ENCODE peak calls at places on chromosomes 11 and 22, in eight cellular contexts. I, K, V, Z, D, T, X and N are unnamed samples. For H3K36me3, the result is how much of the 10 kb centered on the place peaks cover.

GRCh38 chr22:22576244-22576988 is 17.4 kb upstream of the PRAME start:
- DNase-seq in I (peak), K (peak), V (peak), Z (peak), D (peak), T (peak), X (no peak), N (no peak)

GRCh38 chr11:126766425-126766824 is 234.1 kb downstream of the KIRREL3 start:
- DNase-seq in I (no peak), K (no peak), V (peak), Z (no peak), D (no peak), T (no peak), X (no peak), N (no peak)

GRCh38 chr22:49481651-49482399 is 345.8 kb downstream of the BRD1 start:
- DNase-seq in I (no peak), K (peak), V (no peak), Z (no peak), D (no peak), T (no peak), X (no peak), N (no peak)

GRCh38 chr22:35642305-35642741 is 5.9 kb upstream of the APOL6 start:
- DNase-seq in I (no peak), K (no peak), V (peak), Z (peak), D (no peak), T (no peak), X (no peak), N (no peak)

GRCh38 chr11:2413735-2414579 is 13.4 kb downstream of the TSSC4 start:
- DNase-seq in I (no peak), K (no peak), V (no peak), Z (no peak), D (no peak), T (no peak), X (no peak), N (no peak)

GRCh38 chr22:41445171-41446056 is 1.2 kb downstream of the TOB2 start:
- DNase-seq in I (peak), K (peak), V (peak), Z (peak), D (no peak), T (no peak), X (no peak), N (no peak)

GRCh38 chr22:43088979-43089717 is at the start of gene TTLL1:
- DNase-seq in I (peak), K (peak), V (peak), Z (peak), D (peak), T (peak), X (no peak), N (peak)

GRCh38 chr11:111735262-111736116 is 30.7 kb downstream of the PPP2R1B start:
- DNase-seq in I (peak), K (no peak), V (peak), Z (peak), D (peak), T (peak), X (peak), N (peak)

GRCh38 chr11:17186932-17187692 is 20.7 kb downstream of the PIK3C2A start:
- DNase-seq in I (no peak), K (no peak), V (no peak), Z (no peak), D (no peak), T (no peak), X (no peak), N (no peak)

GRCh38 chr22:50072714-50073538 is 12.3 kb downstream of the MLC1 start:
- DNase-seq in I (no peak), K (no peak), V (no peak), Z (no peak), D (no peak), T (no peak), X (no peak), N (no peak)

GRCh38 chr22:50577987-50578775 is at the start of gene CPT1B:
- DNase-seq in I (no peak), K (no peak), V (no peak), Z (no peak), D (no peak), T (peak), X (no peak), N (no peak)

GRCh38 chr11:120807414-120808150 is 216.3 kb upstream of the TBCEL start:
- DNase-seq in I (no peak), K (no peak), V (no peak), Z (no peak), D (peak), T (no peak), X (no peak), N (no peak)

GRCh38 chr22:47149976-47150375 is 387.5 kb downstream of the TBC1D22A start:
- DNase-seq in I (no peak), K (no peak), V (no peak), Z (no peak), D (no peak), T (no peak), X (no peak), N (no peak)

GRCh38 chr11:69468236-69468635 is 13.2 kb upstream of the LINC01488 start:
- DNase-seq in I (no peak), K (no peak), V (no peak), Z (peak), D (no peak), T (no peak), X (no peak), N (no peak)

GRCh38 chr22:39256979-39257378 is 12.2 kb upstream of the PDGFB start:
- DNase-seq in I (no peak), K (no peak), V (no peak), Z (no peak), D (no peak), T (no peak), X (no peak), N (no peak)

GRCh38 chr11:15801126-15801525 is 555.2 kb downstream of the SOX6 start:
- DNase-seq in I (no peak), K (no peak), V (no peak), Z (no peak), D (no peak), T (no peak), X (no peak), N (no peak)

GRCh38 chr11:44270403-44271192 is 39.3 kb downstream of the ALX4 start:
- DNase-seq in I (no peak), K (no peak), V (no peak), Z (no peak), D (no peak), T (no peak), X (no peak), N (no peak)

GRCh38 chr11:79007811-79008294 is 433.0 kb downstream of the TENM4 start:
- DNase-seq in I (no peak), K (no peak), V (no peak), Z (no peak), D (no peak), T (no peak), X (no peak), N (no peak)

GRCh38 chr22:46737976-46738641 is at the start of gene CERK:
- DNase-seq in I (peak), K (peak), V (peak), Z (peak), D (no peak), T (peak), X (no peak), N (no peak)

GRCh38 chr11:71171576-71171975 is 80.8 kb downstream of the SHANK2 start:
- DNase-seq in I (no peak), K (no peak), V (no peak), Z (no peak), D (no peak), T (no peak), X (no peak), N (no peak)

GRCh38 chr11:61917357-61918109 is at the start of gene RAB3IL1:
- DNase-seq in I (peak), K (peak), V (peak), Z (peak), D (no peak), T (peak), X (no peak), N (no peak)

GRCh38 chr11:77407613-77408012 is 66.3 kb downstream of the PAK1 start:
- DNase-seq in I (peak), K (no peak), V (peak), Z (no peak), D (peak), T (peak), X (no peak), N (peak)

GRCh38 chr22:48868554-48868953 is 959.1 kb downstream of the BRD1 start:
- DNase-seq in I (no peak), K (no peak), V (no peak), Z (no peak), D (no peak), T (no peak), X (no peak), N (no peak)

GRCh38 chr11:33615751-33616150 is 84.9 kb downstream of the C11orf91 start:
- DNase-seq in I (no peak), K (no peak), V (no peak), Z (no peak), D (no peak), T (no peak), X (no peak), N (no peak)

DNA sequence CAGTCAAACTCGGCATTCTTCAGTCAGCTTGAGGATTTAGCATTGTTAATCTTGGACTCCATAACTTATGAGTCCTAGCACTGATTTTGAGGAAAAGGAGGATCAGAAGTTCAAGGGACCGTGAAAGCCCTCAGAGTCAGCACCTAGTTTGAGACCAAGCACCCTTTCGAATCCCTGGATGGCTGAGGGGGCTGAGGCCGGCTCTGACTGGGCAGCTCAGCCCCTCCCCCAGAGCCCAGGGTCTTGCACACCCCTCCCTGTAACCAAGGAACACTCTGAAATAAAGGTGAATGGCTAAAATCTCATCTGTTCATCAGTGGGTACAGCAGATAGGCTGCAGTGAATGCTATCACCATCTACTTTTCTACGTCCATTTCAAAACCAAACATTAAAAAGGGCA is 27.3 kb downstream of the SLC25A18 start:
- DNase-seq in I (no peak), K (no peak), V (no peak), Z (no peak), D (no peak), T (no peak), X (no peak), N (no peak)
- H3K36me3 ChIP-seq in I (half or more), K (under half), V (under half), Z (under half), D (half or more), T (under half), X (under half), N (under half)

GRCh38 chr11:64743591-64744543 is at the start of gene RASGRP2:
- DNase-seq in I (peak), K (peak), V (peak), Z (peak), D (no peak), T (peak), X (no peak), N (no peak)
- TF ChIP-seq CTCF in I (peak), K (peak), V (peak), Z (peak), D (peak), T (peak), X (peak), N (peak)

GRCh38 chr11:59666969-59667368 is 1.9 kb downstream of the PATL1 start:
- DNase-seq in I (no peak), K (no peak), V (no peak), Z (no peak), D (no peak), T (no peak), X (no peak), N (no peak)
- H3K4me3 ChIP-seq in I (no peak), K (no peak), V (no peak), Z (no peak), D (no peak), T (peak), X (peak), N (peak)

GRCh38 chr22:26314171-26314570 is 114.9 kb upstream of the ASPHD2 start:
- DNase-seq in I (no peak), K (no peak), V (no peak), Z (no peak), D (no peak), T (no peak), X (no peak), N (no peak)
- H3K36me3 ChIP-seq in I (under half), K (under half), V (under half), Z (under half), D (under half), T (under half), X (under half), N (under half)

GRCh38 chr22:21022955-21023614 is 8.1 kb downstream of the P2RX6 start:
- DNase-seq in I (no peak), K (no peak), V (no peak), Z (no peak), D (no peak), T (no peak), X (no peak), N (no peak)
- TF ChIP-seq CTCF in I (no peak), K (no peak), V (no peak), Z (no peak), D (peak), T (no peak), X (peak), N (no peak)

GRCh38 chr11:72478596-72479143 is 44.3 kb upstream of the CLPB start:
- DNase-seq in I (no peak), K (no peak), V (no peak), Z (no peak), D (no peak), T (no peak), X (no peak), N (no peak)
- H3K4me3 ChIP-seq in I (no peak), K (no peak), V (no peak), Z (no peak), D (no peak), T (no peak), X (no peak), N (no peak)

GRCh38 chr22:30878516-30879365 is 89.8 kb downstream of the MORC2 start:
- DNase-seq in I (no peak), K (no peak), V (no peak), Z (peak), D (no peak), T (no peak), X (no peak), N (no peak)
- H3K36me3 ChIP-seq in I (under half), K (under half), V (under half), Z (under half), D (under half), T (under half), X (under half), N (under half)